ENCODE peak calls at places on chromosome 13, in six cellular contexts. F, C, L, W, T and M are unnamed samples.

GRCh38 chr13:20945952-20946383 is 43.4 kb upstream of the XPO4 start:
- DNase-seq in F (no peak), C (no peak), L (no peak), W (no peak), T (no peak), M (no peak)

GRCh38 chr13:80306573-80306972 is 34.4 kb downstream of the SPRY2 start:
- DNase-seq in F (no peak), C (no peak), L (no peak), W (no peak), T (no peak), M (no peak)

GRCh38 chr13:60369242-60369641 is 27.8 kb upstream of the TDRD3 start:
- DNase-seq in F (no peak), C (no peak), L (no peak), W (peak), T (no peak), M (no peak)

GRCh38 chr13:101341464-101341863 is 74.8 kb downstream of the NALCN start:
- DNase-seq in F (no peak), C (peak), L (no peak), W (no peak), T (no peak), M (no peak)

GRCh38 chr13:50715402-50716146 is 127.9 kb downstream of the DLEU7 start:
- DNase-seq in F (peak), C (no peak), L (no peak), W (no peak), T (no peak), M (no peak)

GRCh38 chr13:34019870-34020269 is 201.9 kb downstream of the RFC3 start:
- DNase-seq in F (no peak), C (no peak), L (no peak), W (no peak), T (no peak), M (no peak)

GRCh38 chr13:62176051-62176450 is 760.4 kb upstream of the PCDH20 start:
- DNase-seq in F (no peak), C (no peak), L (no peak), W (no peak), T (no peak), M (no peak)

GRCh38 chr13:44763604-44764311 is 187.6 kb upstream of the TSC22D1 start:
- DNase-seq in F (peak), C (no peak), L (no peak), W (peak), T (peak), M (no peak)

GRCh38 chr13:113649212-113649611 is 8.8 kb downstream of the ATP4B start:
- DNase-seq in F (peak), C (no peak), L (no peak), W (no peak), T (peak), M (no peak)

GRCh38 chr13:98039261-98039660 is 85.8 kb downstream of the IPO5 start:
- DNase-seq in F (no peak), C (no peak), L (no peak), W (no peak), T (no peak), M (no peak)

GRCh38 chr13:96796234-96796633 is 198.0 kb downstream of the OXGR1 start:
- DNase-seq in F (no peak), C (no peak), L (no peak), W (no peak), T (no peak), M (no peak)
- TF ChIP-seq CTCF in F (peak), C (no peak), L (peak), W (peak), T (peak), M (peak)

GRCh38 chr13:110498327-110498726 is 63.2 kb downstream of the RAB20 start:
- DNase-seq in F (peak), C (peak), L (no peak), W (no peak), T (no peak), M (no peak)
- TF ChIP-seq CTCF in F (no peak), C (no peak), L (no peak), W (no peak), T (no peak), M (no peak)

GRCh38 chr13:23570931-23571330 is 719 bp downstream of the TNFRSF19 start:
- DNase-seq in F (no peak), C (peak), L (no peak), W (no peak), T (no peak), M (no peak)
- TF ChIP-seq CTCF in F (peak), C (peak), L (peak), W (no peak), T (peak), M (peak)

GRCh38 chr13:36345438-36346221 is 564 bp downstream of the SPART start:
- DNase-seq in F (peak), C (peak), L (peak), W (peak), T (peak), M (peak)

GRCh38 chr13:36344173-36344572 is 2.0 kb downstream of the SPART start:
- DNase-seq in F (no peak), C (peak), L (no peak), W (peak), T (no peak), M (no peak)

GRCh38 chr13:36344886-36345437 is 1.2 kb downstream of the SPART start:
- DNase-seq in F (no peak), C (no peak), L (no peak), W (peak), T (no peak), M (no peak)

GRCh38 chr13:36347826-36348225 is 1.6 kb upstream of the SPART start:
- DNase-seq in F (no peak), C (no peak), L (no peak), W (no peak), T (no peak), M (no peak)

DNA sequence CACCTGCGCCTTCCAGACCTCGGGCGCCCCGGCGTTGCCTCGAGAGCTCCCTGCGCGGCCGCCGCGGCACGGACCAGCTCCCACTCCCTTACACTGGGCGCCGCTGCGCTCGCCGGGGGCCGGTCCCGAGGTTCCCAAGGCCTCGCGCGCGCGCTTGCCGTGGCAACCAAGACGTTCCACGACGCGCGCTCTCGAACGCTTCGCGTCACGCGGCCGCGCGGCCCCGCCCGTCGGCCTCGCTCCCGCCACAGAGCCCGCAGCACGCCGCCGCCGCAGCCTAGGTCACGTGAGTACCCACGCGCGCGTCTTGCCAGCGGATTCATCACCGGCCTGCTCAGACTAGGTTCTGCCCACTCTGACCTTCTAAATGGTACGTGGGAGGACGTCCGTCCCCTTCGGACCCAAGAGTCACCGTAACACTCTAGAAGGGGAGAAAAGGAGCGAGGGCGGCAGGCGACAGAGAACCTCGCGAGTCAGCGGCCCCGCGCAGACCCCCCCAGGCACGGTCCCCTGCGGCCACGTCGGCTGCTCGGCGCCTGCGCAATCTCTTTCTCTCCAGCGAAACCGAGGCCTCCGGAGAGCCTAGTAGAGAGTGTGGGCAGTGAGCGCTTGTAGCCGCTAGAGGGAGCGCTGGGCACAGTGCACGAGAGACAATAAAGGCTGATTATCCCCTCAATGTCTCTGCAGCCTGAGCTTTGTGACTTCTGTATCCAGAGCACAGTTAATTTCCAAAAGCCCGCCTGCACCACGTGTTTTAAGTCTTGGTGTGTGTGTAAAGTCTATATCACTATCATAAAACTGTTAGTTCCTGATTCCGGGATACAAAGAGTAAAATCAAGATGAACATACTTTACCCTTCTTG is at the start of gene SPART:
- DNase-seq in F (peak), C (peak), L (peak), W (peak), T (peak), M (peak)
- TF ChIP-seq CTCF in F (peak), C (peak), L (peak), W (peak), T (peak), M (peak)